ENCODE peak calls at places on chromosomes 13 and 19, in five cellular contexts. M, E, K, V and I are unnamed samples.

GRCh38 chr13:66673401-66673800 is 556.7 kb downstream of the PCDH9 start:
- DNase-seq in M (no peak), E (no peak), K (no peak), V (no peak), I (no peak)

GRCh38 chr19:5995606-5996005 is 17.7 kb upstream of the RANBP3 start:
- DNase-seq in M (no peak), E (no peak), K (no peak), V (no peak), I (no peak)

GRCh38 chr13:21539687-21540086 is 64.3 kb downstream of the MICU2 start:
- DNase-seq in M (no peak), E (no peak), K (no peak), V (no peak), I (no peak)

GRCh38 chr13:94309576-94309975 is 169.9 kb downstream of the DCT start:
- DNase-seq in M (no peak), E (no peak), K (no peak), V (no peak), I (no peak)

GRCh38 chr13:73938375-73939070 is 195.7 kb downstream of the KLF12 start:
- DNase-seq in M (peak; percentile 91), E (no peak), K (no peak), V (no peak), I (no peak)

GRCh38 chr19:12195501-12195860 is 32.6 kb downstream of the ZNF136 start:
- DNase-seq in M (no peak), E (no peak), K (no peak), V (no peak), I (no peak)

GRCh38 chr19:37999309-38000213 is 92.6 kb downstream of the SIPA1L3 start:
- DNase-seq in M (peak; percentile 67), E (peak; percentile 27), K (no peak), V (peak; percentile 44), I (peak; percentile 90)

GRCh38 chr19:58218899-58219298 is 9.8 kb upstream of the ZNF544 start:
- DNase-seq in M (peak; percentile 25), E (no peak), K (no peak), V (no peak), I (no peak)

GRCh38 chr13:29537736-29538624 is 57.5 kb downstream of the SLC7A1 start:
- DNase-seq in M (no peak), E (no peak), K (no peak), V (no peak), I (no peak)

GRCh38 chr13:106118996-106119395 is 416.5 kb downstream of the EFNB2 start:
- DNase-seq in M (no peak), E (no peak), K (no peak), V (no peak), I (no peak)

GRCh38 chr19:58203814-58204475 is 21.1 kb downstream of the ZNF274 start:
- DNase-seq in M (no peak), E (no peak), K (no peak), V (no peak), I (no peak)

GRCh38 chr13:40984670-40985366 is 34.3 kb downstream of the ELF1 start:
- DNase-seq in M (peak; percentile 15), E (no peak), K (no peak), V (no peak), I (no peak)

GRCh38 chr13:96082640-96083039 is 7.3 kb upstream of the HS6ST3 start:
- DNase-seq in M (peak; percentile 72), E (no peak), K (no peak), V (no peak), I (no peak)

GRCh38 chr19:42433503-42434260 is 6.5 kb upstream of the LIPE start:
- DNase-seq in M (peak; percentile 63), E (peak; percentile 68), K (no peak), V (peak; percentile 90), I (no peak)

GRCh38 chr13:28313579-28313978 is 175.2 kb downstream of the PAN3 start:
- DNase-seq in M (peak; percentile 15), E (no peak), K (no peak), V (no peak), I (no peak)
- TF ChIP-seq CTCF in M (peak; percentile 3), E (no peak), K (no peak), V (no peak), I (peak; percentile 30)

GRCh38 chr13:27161423-27161822 is 10.2 kb downstream of the USP12 start:
- DNase-seq in M (no peak), E (no peak), K (no peak), V (no peak), I (no peak)

GRCh38 chr13:27159806-27160563 is 11.6 kb downstream of the USP12 start:
- DNase-seq in M (no peak), E (no peak), K (no peak), V (no peak), I (no peak)

GRCh38 chr13:27161980-27162379 is 9.6 kb downstream of the USP12 start:
- DNase-seq in M (peak; percentile 45), E (no peak), K (no peak), V (no peak), I (no peak)

GRCh38 chr13:27160657-27161174 is 10.9 kb downstream of the USP12 start:
- DNase-seq in M (no peak), E (no peak), K (no peak), V (no peak), I (no peak)

DNA sequence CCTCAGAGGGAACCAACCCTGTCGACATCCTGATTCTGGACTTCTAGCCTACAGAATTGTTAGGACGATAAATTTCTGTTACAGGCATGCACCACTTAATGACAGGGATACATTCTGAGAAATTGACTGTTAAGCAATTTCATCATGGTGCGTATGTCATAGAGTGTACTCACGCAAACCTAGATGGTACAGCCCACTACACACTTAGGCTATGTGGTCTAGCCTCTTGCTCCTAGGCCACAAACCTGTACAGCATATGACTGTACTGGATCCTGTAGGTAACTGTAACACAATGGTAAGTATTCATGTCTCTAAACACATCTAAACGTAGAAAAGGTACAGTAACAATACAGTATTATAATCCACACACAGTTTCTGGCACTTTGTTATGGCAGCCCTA is 13.3 kb downstream of the USP12 start:
- DNase-seq in M (no peak), E (no peak), K (no peak), V (no peak), I (no peak)
- TF ChIP-seq CTCF in M (no peak), E (no peak), K (no peak), V (no peak), I (no peak)

GRCh38 chr13:69579351-69579750 is 528.3 kb upstream of the ATXN8OS start:
- DNase-seq in M (peak; percentile 29), E (no peak), K (no peak), V (no peak), I (no peak)
- TF ChIP-seq CTCF in M (peak; percentile 11), E (no peak), K (no peak), V (no peak), I (peak; percentile 34)

GRCh38 chr19:48194041-48194871 is 23.8 kb downstream of the ZSWIM9 start:
- DNase-seq in M (no peak), E (no peak), K (no peak), V (no peak), I (no peak)
- TF ChIP-seq CTCF in M (peak; percentile 52), E (no peak), K (peak; percentile 34), V (no peak), I (peak; percentile 58)

GRCh38 chr19:14089412-14089661 is 1.2 kb downstream of the SAMD1 start:
- DNase-seq in M (no peak), E (no peak), K (no peak), V (peak; percentile 20), I (no peak)
- TF ChIP-seq CTCF in M (peak; percentile 12), E (no peak), K (no peak), V (no peak), I (peak; percentile 40)

GRCh38 chr13:90091611-90092010 is 1255.9 kb upstream of the MIR17HG start:
- DNase-seq in M (no peak), E (no peak), K (no peak), V (no peak), I (no peak)

GRCh38 chr13:90084684-90085290 is 1262.7 kb upstream of the MIR17HG start:
- DNase-seq in M (peak; percentile 5), E (no peak), K (no peak), V (no peak), I (no peak)

GRCh38 chr13:90089051-90089450 is 1258.4 kb upstream of the MIR17HG start:
- DNase-seq in M (no peak), E (no peak), K (no peak), V (no peak), I (no peak)
- TF ChIP-seq CTCF in M (no peak), E (no peak), K (no peak), V (no peak), I (no peak)

GRCh38 chr19:2629491-2630351 is 72.8 kb downstream of the GNG7 start:
- DNase-seq in M (no peak), E (no peak), K (no peak), V (peak; percentile 48), I (no peak)

GRCh38 chr19:2630352-2631001 is 72.0 kb downstream of the GNG7 start:
- DNase-seq in M (no peak), E (no peak), K (no peak), V (no peak), I (no peak)

GRCh38 chr19:2628597-2628996 is 73.9 kb downstream of the GNG7 start:
- DNase-seq in M (no peak), E (no peak), K (no peak), V (no peak), I (no peak)

GRCh38 chr19:2633693-2634075 is 68.8 kb downstream of the GNG7 start:
- DNase-seq in M (no peak), E (no peak), K (no peak), V (no peak), I (no peak)

GRCh38 chr19:2631213-2631821 is 71.2 kb downstream of the GNG7 start:
- DNase-seq in M (no peak), E (no peak), K (no peak), V (no peak), I (no peak)
- TF ChIP-seq CTCF in M (no peak), E (no peak), K (no peak), V (no peak), I (no peak)

GRCh38 chr13:49253310-49253709 is 5.6 kb downstream of the CDADC1 start:
- DNase-seq in M (no peak), E (no peak), K (no peak), V (no peak), I (no peak)

GRCh38 chr13:49247722-49248432 is at the start of gene CDADC1:
- DNase-seq in M (peak; percentile 96), E (peak; percentile 94), K (peak; percentile 99), V (peak; percentile 97), I (peak; percentile 98)

GRCh38 chr13:49253997-49254396 is 6.3 kb downstream of the CDADC1 start:
- DNase-seq in M (no peak), E (no peak), K (no peak), V (no peak), I (no peak)

GRCh38 chr13:49246850-49247721 is 639 bp upstream of the CDADC1 start:
- DNase-seq in M (no peak), E (no peak), K (no peak), V (no peak), I (no peak)

DNA sequence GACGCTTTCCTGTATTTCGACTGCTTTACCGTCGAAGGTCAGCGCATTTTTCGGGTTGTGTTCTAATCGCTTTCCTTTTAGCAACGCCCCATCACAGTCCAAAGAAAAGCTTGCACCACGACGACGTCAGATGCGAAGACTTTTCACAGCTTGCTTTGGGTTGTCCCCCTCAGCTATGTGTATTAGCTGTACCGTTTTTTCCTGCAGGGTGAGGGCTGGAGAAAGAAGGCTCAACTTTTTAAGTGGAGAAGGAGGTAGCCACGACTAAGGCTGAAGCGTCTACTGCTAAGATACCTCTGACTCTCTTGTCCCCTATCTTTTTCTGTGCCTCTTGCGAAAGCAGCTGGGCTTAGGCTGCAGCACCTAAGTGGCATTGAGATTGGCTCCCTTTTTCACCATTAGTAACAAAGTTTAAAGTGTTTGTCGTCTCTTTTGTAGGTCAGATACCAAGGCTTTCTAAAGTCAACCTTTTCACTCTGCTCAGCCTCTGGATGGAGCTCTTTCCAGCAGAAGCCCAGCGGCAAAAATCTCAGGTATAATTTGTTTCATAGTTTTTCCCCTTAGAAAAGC is 793 bp downstream of the CDADC1 start:
- DNase-seq in M (peak; percentile 33), E (no peak), K (no peak), V (no peak), I (no peak)
- TF ChIP-seq CTCF in M (peak; percentile 25), E (no peak), K (no peak), V (no peak), I (no peak)